ENCODE peak calls at places on chromosomes 3 and 15, in seven cellular contexts. O is body of pancreas; S is left ventricle myocardium inferior; F is kidney; R is cardiac muscle cell; L is mucosa of descending colon; U is CD8-positive, alpha-beta memory T cell. K is an unnamed sample.

GRCh38 chr15:42832577-42832976 is 88.0 kb downstream of the TTBK2 start:
- DNase-seq in U (no peak), L (no peak), R (no peak), S (no peak), F (no peak), O (no peak), K (no peak)

GRCh38 chr15:71186971-71187960 is 72.0 kb downstream of the THSD4 start:
- DNase-seq in U (no peak), S (no peak), F (no peak), L (no peak), R (no peak), O (no peak), K (no peak)

GRCh38 chr3:33439421-33440327 is 531 bp downstream of the UBP1 start:
- DNase-seq in U (peak; percentile 31), R (peak; percentile 76), F (peak; percentile 91), L (peak; percentile 82), O (peak; percentile 61), S (peak; percentile 48), K (peak; percentile 85)

GRCh38 chr3:134357914-134358811 is 16.1 kb downstream of the AMOTL2 start:
- DNase-seq in O (peak; percentile 57), S (no peak), F (no peak), U (no peak), L (peak; percentile 42), R (peak; percentile 75), K (peak; percentile 63)

GRCh38 chr15:90227816-90228772 is 5.6 kb downstream of the CIB1 start:
- DNase-seq in L (peak; percentile 60), U (no peak), S (no peak), R (no peak), F (no peak), O (peak; percentile 96), K (no peak)

GRCh38 chr3:174158674-174159073 is 700.5 kb upstream of the NAALADL2 start:
- DNase-seq in O (no peak), L (no peak), F (no peak), R (peak; percentile 25), S (no peak), U (no peak), K (no peak)

GRCh38 chr3:45204136-45204535 is 22.0 kb downstream of the TMEM158 start:
- DNase-seq in R (no peak), F (peak; percentile 23), S (no peak), U (no peak), O (no peak), L (no peak), K (no peak)

GRCh38 chr3:54349231-54349647 is 226.9 kb downstream of the CACNA2D3 start:
- DNase-seq in U (no peak), S (no peak), L (no peak), O (no peak), F (no peak), R (peak; percentile 50), K (no peak)

GRCh38 chr3:132421832-132422231 is 4.5 kb downstream of the DNAJC13 start:
- DNase-seq in F (no peak), S (no peak), L (no peak), U (no peak), O (no peak), R (no peak), K (no peak)

GRCh38 chr3:118734664-118735063 is 300.0 kb downstream of the IGSF11 start:
- DNase-seq in F (no peak), O (no peak), U (no peak), R (no peak), L (no peak), S (no peak), K (no peak)

GRCh38 chr3:142115927-142116668 is 33.2 kb downstream of the TFDP2 start:
- DNase-seq in U (no peak), S (no peak), L (no peak), O (no peak), R (no peak), F (no peak), K (no peak)

GRCh38 chr15:36362508-36362907 is 216.9 kb upstream of the CDIN1 start:
- DNase-seq in O (no peak), R (peak; percentile 73), U (no peak), F (no peak), S (no peak), L (no peak), K (no peak)

GRCh38 chr3:74988095-74988494 is 373.6 kb upstream of the CNTN3 start:
- DNase-seq in L (no peak), R (no peak), O (no peak), S (no peak), F (no peak), U (no peak), K (no peak)

GRCh38 chr15:67501177-67501835 is 19.6 kb upstream of the C15orf61 start:
- DNase-seq in L (no peak), R (peak; percentile 9), F (no peak), S (no peak), U (no peak), O (no peak), K (no peak)

GRCh38 chr3:193912621-193913178 is 223.2 kb upstream of the HES1 start:
- DNase-seq in F (no peak), S (no peak), O (no peak), R (no peak), L (no peak), U (no peak), K (no peak)

GRCh38 chr3:63351159-63352007 is 73.3 kb downstream of the SYNPR start:
- DNase-seq in L (no peak), R (peak; percentile 67), O (peak; percentile 29), U (no peak), F (no peak), S (no peak), K (no peak)

GRCh38 chr3:128170866-128171516 is 17.7 kb downstream of the EEFSEC start:
- DNase-seq in U (no peak), S (no peak), F (peak; percentile 81), L (no peak), R (peak; percentile 83), O (peak; percentile 71), K (no peak)

GRCh38 chr15:77048135-77048866 is 22.6 kb downstream of the TSPAN3 start:
- DNase-seq in O (no peak), L (no peak), R (no peak), S (no peak), F (no peak), U (no peak), K (no peak)

GRCh38 chr3:195271859-195272243 is 892 bp upstream of the XXYLT1 start:
- DNase-seq in R (no peak), L (no peak), O (no peak), U (no peak), F (no peak), S (no peak), K (no peak)

GRCh38 chr3:17846466-17846865 is 104.0 kb upstream of the TBC1D5 start:
- DNase-seq in F (no peak), R (no peak), L (no peak), S (no peak), U (no peak), O (no peak), K (no peak)

GRCh38 chr15:61938249-61938648 is 122.0 kb downstream of the VPS13C start:
- DNase-seq in O (peak; percentile 58), F (no peak), U (no peak), R (no peak), S (no peak), L (no peak), K (no peak)
- H3K36me3 ChIP-seq in O (no peaks in the 10 kb centered on the region), F (peaks cover 6% of the 10 kb centered on the region), U (peaks cover 13% of the 10 kb centered on the region), R (peaks cover 2% of the 10 kb centered on the region), S (peaks cover 23% of the 10 kb centered on the region), L (no peaks in the 10 kb centered on the region), K (peaks cover 46% of the 10 kb centered on the region)

DNA sequence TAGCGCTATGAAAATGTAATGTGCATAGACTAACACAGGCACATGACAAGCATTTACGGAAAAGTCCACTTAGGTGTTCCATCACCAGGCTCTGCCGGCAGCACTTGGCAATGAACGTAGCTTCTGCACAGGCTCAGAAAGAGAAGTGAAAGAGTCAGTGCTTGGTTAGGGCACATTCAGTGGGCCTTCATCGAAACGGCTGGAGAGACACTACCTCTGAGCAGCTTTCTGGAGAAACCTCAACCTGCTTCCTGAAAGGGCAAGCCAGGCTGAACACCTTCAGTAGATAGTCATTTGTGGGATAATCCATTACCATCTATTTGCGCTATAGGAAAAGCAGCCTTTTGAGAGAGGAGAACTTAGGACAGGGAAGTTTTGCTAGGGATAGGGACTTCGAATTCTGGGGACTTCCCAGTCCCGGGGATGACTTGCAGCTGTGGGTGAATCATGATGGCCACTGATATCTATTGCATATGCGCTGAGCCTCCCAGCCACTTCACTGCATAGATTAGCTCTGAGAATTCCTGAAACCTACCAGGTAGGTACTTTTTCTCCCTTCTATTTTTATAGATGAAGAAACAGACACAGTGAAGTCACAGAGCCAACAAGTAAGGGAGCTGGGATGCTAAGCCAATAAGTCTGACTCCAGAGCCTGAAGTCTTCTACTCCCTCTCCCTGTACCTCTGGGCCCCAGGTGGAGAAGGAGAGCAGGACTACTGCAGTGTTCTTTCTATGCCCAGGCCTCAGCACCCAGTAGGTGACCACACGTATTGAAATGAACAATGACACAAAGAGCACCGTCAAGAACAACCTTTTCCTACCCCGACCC is 4.2 kb upstream of the SH2D7 start:
- DNase-seq in O (no peak), F (no peak), R (no peak), S (no peak), U (no peak), L (peak; percentile 30), K (no peak)
- H3K4me1 ChIP-seq in O (peaks cover 19% of the 10 kb centered on the region), F (peaks cover 10% of the 10 kb centered on the region), R (no peaks in the 10 kb centered on the region), S (peaks cover 25% of the 10 kb centered on the region), U (no peaks in the 10 kb centered on the region), L (peaks cover 35% of the 10 kb centered on the region), K (peaks cover 26% of the 10 kb centered on the region)

DNA sequence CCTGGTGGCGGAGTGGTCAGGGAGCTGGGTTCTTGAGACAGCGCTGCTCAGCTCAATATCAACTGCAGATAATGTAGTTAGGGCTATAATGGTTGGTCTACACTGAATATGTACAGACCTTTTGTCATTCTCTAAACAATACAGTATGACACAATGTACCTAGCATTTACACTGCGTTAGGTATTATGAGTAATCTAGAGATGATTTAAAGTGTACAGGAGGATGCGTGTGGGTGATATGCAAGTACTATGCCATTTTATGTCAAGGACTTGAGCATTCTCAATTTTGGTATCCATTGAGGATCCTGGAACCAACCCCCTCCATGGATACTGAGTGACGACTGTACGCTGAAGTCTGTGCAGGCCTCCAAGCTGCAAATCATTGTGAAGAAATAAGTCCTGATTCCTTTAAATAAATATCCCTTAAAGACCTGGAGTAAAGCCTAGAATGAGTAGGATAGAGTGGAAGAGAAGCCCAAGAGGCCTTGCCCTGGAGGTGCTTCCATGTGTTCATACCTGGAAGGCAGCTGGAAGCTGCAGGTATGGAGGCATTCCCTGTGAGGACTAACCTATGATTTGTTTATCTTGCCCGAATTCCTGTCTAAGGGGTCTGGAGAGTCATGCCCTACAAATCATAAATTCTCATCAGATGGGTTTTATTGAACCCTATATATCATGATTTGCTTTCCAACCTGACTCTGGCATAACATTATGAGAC is 15.7 kb upstream of the RTP1 start:
- DNase-seq in S (no peak), U (no peak), F (no peak), L (no peak), O (no peak), R (no peak), K (no peak)
- H3K4me3 ChIP-seq in S (no peak overlapping the region), U (no peak overlapping the region), F (no peak overlapping the region), L (no peak overlapping the region), O (no peak overlapping the region), R (no peak overlapping the region), K (no peak overlapping the region)

DNA sequence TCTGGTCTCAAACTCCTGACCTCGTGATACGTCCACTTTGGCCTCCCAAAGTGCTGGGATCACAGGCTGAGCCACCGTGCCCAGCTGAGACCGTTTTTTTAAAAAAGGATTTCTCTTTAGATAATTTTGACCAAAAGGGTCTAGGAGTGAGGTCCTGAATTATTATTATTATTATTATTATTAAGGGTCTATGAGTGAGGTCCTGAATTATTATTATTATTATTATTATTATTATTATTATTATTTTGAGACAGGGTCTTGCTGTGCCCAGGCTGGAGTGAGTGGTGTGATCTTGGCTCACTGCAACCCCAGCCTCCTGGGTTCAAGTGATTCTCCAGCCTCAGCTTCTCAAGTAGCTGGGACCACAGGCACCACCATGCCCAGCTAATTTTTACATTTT is 20.6 kb upstream of the ARID3B start:
- DNase-seq in S (no peak), U (no peak), L (no peak), F (no peak), R (no peak), O (no peak), K (no peak)
- H3K36me3 ChIP-seq in S (no peaks in the 10 kb centered on the region), U (no peaks in the 10 kb centered on the region), L (no peaks in the 10 kb centered on the region), F (no peaks in the 10 kb centered on the region), R (no peaks in the 10 kb centered on the region), O (no peaks in the 10 kb centered on the region), K (no peaks in the 10 kb centered on the region)

K was measured in upper lobe of right lung.